ENCODE peak calls at places on chromosomes 4 and X, in ten cellular contexts. V is fibroblast of lung, G is colonic mucosa, L is HCT116, N is aorta, A is heart right ventricle, P is osteoblast, H is lower leg skin, U is neural progenitor cell, W is sigmoid colon. C is an unnamed sample.

GRCh38 chr4:84319124-84319523 is 180.0 kb downstream of the NKX6-1 start:
- DNase-seq in V (peak), N (peak), H (no peak), G (peak), A (no peak), W (no peak), U (no peak), L (no peak), P (no peak), C (peak)

GRCh38 chr4:164293181-164293580 is 460.8 kb upstream of the SMIM31 start:
- DNase-seq in N (no peak), V (peak), A (no peak), L (no peak), H (no peak), U (no peak), G (no peak), W (no peak), P (no peak), C (no peak)

GRCh38 chr4:105548483-105548882 is 3.9 kb upstream of the ARHGEF38 start:
- DNase-seq in A (no peak), G (no peak), N (no peak), P (no peak), W (no peak), V (no peak), L (no peak), H (no peak), U (peak), C (no peak)

GRCh38 chr4:122224348-122224747 is 72.2 kb downstream of the BLTP1 start:
- DNase-seq in G (peak), V (peak), A (no peak), N (no peak), U (peak), P (no peak), W (no peak), L (no peak), H (no peak), C (no peak)

GRCh38 chrX:147850875-147851274 is 60.8 kb upstream of the FMR1 start:
- DNase-seq in N (no peak), L (no peak), A (no peak), U (no peak), G (no peak), W (no peak), P (no peak), H (no peak), V (no peak), C (no peak)

GRCh38 chr4:171157462-171158082 is 655.6 kb upstream of the GALNTL6 start:
- DNase-seq in H (no peak), G (no peak), A (no peak), V (no peak), W (no peak), U (no peak), N (no peak), P (no peak), L (no peak), C (no peak)

GRCh38 chr4:8176547-8177399 is 18.2 kb upstream of the ABLIM2 start:
- DNase-seq in A (peak), L (peak), H (no peak), W (no peak), G (no peak), U (peak), V (peak), N (no peak), P (peak), C (no peak)

GRCh38 chr4:183074288-183074990 is 24.6 kb upstream of the WWC2 start:
- DNase-seq in U (peak), G (no peak), H (no peak), N (no peak), V (no peak), P (peak), W (no peak), L (no peak), A (no peak), C (no peak)

GRCh38 chr4:17398035-17398434 is 113.9 kb downstream of the QDPR start:
- DNase-seq in L (no peak), W (no peak), U (no peak), N (no peak), V (no peak), H (no peak), G (no peak), A (no peak), P (no peak), C (no peak)

GRCh38 chr4:77193046-77193445 is 36.0 kb downstream of the CCNG2 start:
- DNase-seq in U (no peak), L (no peak), P (no peak), H (no peak), V (no peak), W (no peak), A (no peak), N (no peak), G (no peak), C (no peak)

GRCh38 chr4:77194366-77194765 is 37.4 kb downstream of the CCNG2 start:
- DNase-seq in V (no peak), U (no peak), W (no peak), G (no peak), P (no peak), L (no peak), N (no peak), H (no peak), A (no peak), C (no peak)

GRCh38 chr4:77196866-77197265 is 39.9 kb downstream of the CCNG2 start:
- DNase-seq in N (no peak), W (no peak), P (no peak), A (no peak), G (no peak), V (no peak), L (no peak), U (no peak), H (no peak), C (no peak)

GRCh38 chr4:77194989-77195388 is 38.0 kb downstream of the CCNG2 start:
- DNase-seq in V (no peak), P (no peak), A (no peak), U (no peak), W (no peak), N (no peak), G (no peak), L (no peak), H (no peak), C (no peak)

DNA sequence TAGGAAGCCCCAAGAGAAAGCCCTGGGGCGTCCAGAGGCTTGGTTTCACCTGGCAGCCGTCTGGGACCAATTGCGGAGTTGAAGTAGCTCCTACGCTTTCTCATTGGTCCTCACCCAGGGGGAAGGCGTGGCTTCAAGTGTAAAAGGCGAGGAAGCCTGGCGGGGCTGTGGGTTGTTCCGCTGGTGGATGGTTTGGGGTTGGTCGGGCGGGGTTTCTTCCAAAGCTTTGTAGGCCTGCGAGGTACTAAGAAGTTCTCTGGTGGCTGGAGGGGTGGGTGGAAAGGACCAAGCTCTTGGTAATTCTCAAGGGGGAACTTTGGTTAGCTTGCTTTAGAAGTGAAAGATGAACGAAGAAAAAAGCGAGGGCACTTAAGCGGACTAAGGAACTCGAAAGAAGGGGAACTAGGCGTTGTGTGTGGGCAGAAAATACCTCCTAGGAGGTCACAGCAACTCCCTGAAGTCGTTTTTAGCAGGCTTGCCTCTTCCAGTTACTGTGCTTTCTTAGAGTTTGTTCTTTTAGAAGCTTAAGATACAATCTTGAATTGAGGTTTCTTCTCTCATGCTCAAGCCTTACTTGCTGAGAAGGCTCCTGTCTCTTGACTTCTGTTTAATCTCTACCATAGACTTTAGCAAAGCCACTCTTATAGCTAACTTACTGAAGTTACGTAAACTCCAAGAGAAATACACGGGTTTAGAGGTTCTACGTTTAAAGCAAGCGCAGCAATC is 36.7 kb downstream of the CCNG2 start:
- DNase-seq in V (no peak), L (no peak), W (peak), U (peak), A (peak), P (no peak), G (peak), H (peak), N (peak), C (no peak)
- H3K4me3 ChIP-seq in V (no peak), L (no peak), W (no peak), U (no peak), A (no peak), P (no peak), G (no peak), H (no peak), N (no peak), C (no peak)

GRCh38 chr4:123406862-123407261 is 10.3 kb downstream of the SPRY1 start:
- DNase-seq in W (no peak), H (no peak), L (no peak), P (no peak), A (no peak), G (no peak), N (no peak), U (no peak), V (no peak), C (no peak)

GRCh38 chr4:123399638-123400358 is 3.2 kb downstream of the SPRY1 start:
- DNase-seq in P (peak), W (no peak), G (no peak), H (no peak), A (no peak), L (no peak), V (peak), N (no peak), U (peak), C (no peak)

GRCh38 chr4:123401466-123402175 is 5.0 kb downstream of the SPRY1 start:
- DNase-seq in V (no peak), A (no peak), N (no peak), G (no peak), H (no peak), U (no peak), L (no peak), W (no peak), P (no peak), C (no peak)

GRCh38 chr4:123405212-123405856 is 8.7 kb downstream of the SPRY1 start:
- DNase-seq in A (no peak), W (no peak), L (no peak), U (no peak), V (no peak), H (no peak), N (no peak), P (no peak), G (no peak), C (no peak)

GRCh38 chr4:123403205-123403604 is 6.6 kb downstream of the SPRY1 start:
- DNase-seq in L (no peak), H (no peak), G (no peak), U (no peak), W (no peak), A (no peak), P (no peak), V (no peak), N (no peak), C (no peak)
- H3K4me3 ChIP-seq in L (no peak), H (no peak), G (no peak), U (peak), W (no peak), A (peak), P (no peak), V (peak), N (no peak), C (no peak)

GRCh38 chrX:123186796-123187195 is 2.7 kb downstream of the GRIA3 start:
- DNase-seq in W (no peak), G (no peak), N (no peak), U (no peak), H (no peak), L (no peak), P (no peak), V (no peak), A (no peak), C (no peak)
- H3K4me3 ChIP-seq in W (no peak), G (no peak), N (no peak), U (no peak), H (no peak), L (no peak), P (no peak), V (no peak), A (no peak), C (no peak)

DNA sequence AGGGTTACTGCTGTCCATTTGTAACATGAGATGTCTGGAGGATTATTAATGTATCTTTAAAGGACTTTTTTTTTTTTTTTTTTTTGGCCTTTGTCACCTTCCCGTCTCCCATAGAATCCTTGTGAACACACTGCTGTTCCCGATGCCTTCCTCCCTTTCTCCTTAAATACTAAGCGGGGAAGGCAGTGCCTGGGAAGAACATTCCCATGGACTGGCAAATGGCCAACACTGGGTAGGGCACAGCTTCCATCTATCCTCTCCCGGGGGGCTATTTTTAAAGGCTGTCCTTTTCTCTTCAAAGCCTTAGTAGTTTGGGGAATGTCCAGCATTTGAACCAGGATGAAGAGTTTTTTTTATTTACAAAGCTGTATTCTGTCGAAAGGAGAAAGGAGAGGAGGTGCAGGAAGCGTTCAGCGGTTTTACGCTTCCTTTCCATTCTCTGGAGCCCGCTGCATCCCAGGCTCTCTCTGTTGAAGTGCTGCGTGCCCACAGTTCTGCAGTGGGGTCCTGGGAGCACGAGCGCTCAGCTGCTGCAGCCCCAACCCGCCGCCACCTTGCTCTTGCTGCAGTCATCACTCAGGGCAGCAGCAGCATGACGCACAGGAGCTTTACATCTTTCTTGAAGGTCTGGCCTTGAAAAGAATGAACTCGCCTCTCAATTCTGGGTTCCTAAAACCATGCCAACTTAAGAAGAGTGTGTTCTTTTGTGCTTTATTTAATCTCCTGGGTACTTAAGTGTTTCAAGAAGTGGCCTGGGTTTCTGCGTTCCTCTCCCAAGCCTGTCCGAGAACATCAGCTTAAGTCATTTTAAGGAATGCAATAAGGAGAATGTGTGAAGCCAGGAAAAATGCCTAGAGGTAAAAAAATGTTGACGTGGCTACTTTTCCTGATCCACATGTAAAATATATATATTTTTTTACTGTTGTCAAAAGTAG is 427.2 kb downstream of the MAPK10 start:
- DNase-seq in L (no peak), P (no peak), W (no peak), V (no peak), N (no peak), U (peak), H (no peak), A (no peak), G (no peak), C (peak)
- H3K4me3 ChIP-seq in L (no peak), P (peak), W (no peak), V (no peak), N (no peak), U (no peak), H (no peak), A (no peak), G (no peak), C (peak)

GRCh38 chr4:2861631-2862436 is 18.2 kb downstream of the ADD1 start:
- DNase-seq in N (no peak), W (no peak), H (no peak), L (no peak), P (no peak), U (no peak), G (no peak), A (no peak), V (no peak), C (no peak)

GRCh38 chr4:2857349-2857927 is 13.8 kb downstream of the ADD1 start:
- DNase-seq in N (no peak), P (no peak), W (no peak), H (no peak), G (no peak), U (no peak), A (no peak), V (no peak), L (no peak), C (no peak)

GRCh38 chr4:2858451-2859217 is 15.0 kb downstream of the ADD1 start:
- DNase-seq in G (peak), U (no peak), P (no peak), N (no peak), L (no peak), A (no peak), V (peak), H (no peak), W (no peak), C (no peak)

GRCh38 chr4:2860391-2861348 is 17.0 kb downstream of the ADD1 start:
- DNase-seq in W (no peak), L (no peak), H (no peak), U (peak), A (peak), P (no peak), G (no peak), V (no peak), N (no peak), C (no peak)

GRCh38 chr4:2859514-2859913 is 15.9 kb downstream of the ADD1 start:
- DNase-seq in V (no peak), H (no peak), U (no peak), L (no peak), A (no peak), G (no peak), N (no peak), P (no peak), W (no peak), C (no peak)
- H3K4me3 ChIP-seq in V (no peak), H (no peak), U (no peak), L (no peak), A (no peak), G (no peak), N (no peak), P (no peak), W (no peak), C (no peak)

GRCh38 chr4:87076690-87077358 is 142.0 kb downstream of the AFF1 start:
- DNase-seq in N (no peak), W (no peak), L (no peak), A (no peak), G (no peak), V (no peak), P (no peak), H (no peak), U (no peak), C (no peak)

GRCh38 chr4:87080462-87080861 is 140.0 kb downstream of the KLHL8 start:
- DNase-seq in U (no peak), N (no peak), W (no peak), L (no peak), G (no peak), H (no peak), A (no peak), V (no peak), P (no peak), C (no peak)

GRCh38 chr4:87077834-87078585 is 142.4 kb downstream of the KLHL8 start:
- DNase-seq in U (no peak), G (no peak), H (no peak), N (no peak), W (no peak), A (no peak), L (no peak), V (no peak), P (no peak), C (no peak)

GRCh38 chr4:87079967-87080366 is 140.5 kb downstream of the KLHL8 start:
- DNase-seq in U (no peak), V (no peak), P (no peak), A (no peak), H (no peak), N (no peak), W (no peak), L (no peak), G (no peak), C (no peak)

GRCh38 chr4:87078987-87079469 is 141.4 kb downstream of the KLHL8 start:
- DNase-seq in L (no peak), A (no peak), G (no peak), V (peak), W (peak), U (no peak), H (no peak), N (no peak), P (no peak), C (peak)
- H3K4me3 ChIP-seq in L (no peak), A (no peak), G (no peak), V (peak), W (no peak), U (no peak), H (no peak), N (no peak), P (peak), C (no peak)

GRCh38 chr4:165328708-165329107 is 1.2 kb downstream of the MSMO1 start:
- DNase-seq in W (no peak), V (no peak), P (no peak), N (no peak), A (no peak), U (peak), G (peak), H (no peak), L (no peak), C (no peak)
- H3K4me3 ChIP-seq in W (no peak), V (peak), P (peak), N (no peak), A (peak), U (peak), G (peak), H (no peak), L (peak), C (peak)

C was measured in skeletal muscle cell.